ENCODE peak calls at places on chromosomes 16 and 17, in eight cellular contexts. B, W, H, K, I, C, S and L are unnamed samples.

GRCh38 chr16:65770752-65771151 is 595.7 kb upstream of the CDH5 start:
- DNase-seq in B (no peak), W (no peak), H (no peak), K (no peak), I (no peak), C (no peak), S (no peak), L (no peak)

GRCh38 chr17:63855185-63855584 is 12.7 kb upstream of the SMARCD2 start:
- DNase-seq in B (no peak), W (no peak), H (no peak), K (no peak), I (no peak), C (no peak), S (no peak), L (no peak)

GRCh38 chr17:15490634-15491261 is 23.3 kb upstream of the CDRT4 start:
- DNase-seq in B (peak), W (no peak), H (peak), K (peak), I (no peak), C (no peak), S (peak), L (peak)

GRCh38 chr17:18141210-18141803 is 32.8 kb downstream of the MYO15A start:
- DNase-seq in B (no peak), W (peak), H (peak), K (peak), I (no peak), C (no peak), S (peak), L (no peak)

GRCh38 chr16:4626396-4626795 is 1.8 kb downstream of the MGRN1 start:
- DNase-seq in B (no peak), W (no peak), H (no peak), K (no peak), I (no peak), C (no peak), S (no peak), L (no peak)

GRCh38 chr17:75194879-75195278 is 10.6 kb upstream of the NUP85 start:
- DNase-seq in B (no peak), W (no peak), H (no peak), K (no peak), I (no peak), C (no peak), S (no peak), L (no peak)

GRCh38 chr16:29737713-29738112 is 8.1 kb downstream of the C16orf54 start:
- DNase-seq in B (no peak), W (no peak), H (no peak), K (no peak), I (no peak), C (no peak), S (no peak), L (no peak)

GRCh38 chr16:74936902-74937560 is 47.9 kb downstream of the WDR59 start:
- DNase-seq in B (peak), W (no peak), H (peak), K (no peak), I (no peak), C (peak), S (peak), L (no peak)

GRCh38 chr16:65319621-65320231 is 197.9 kb upstream of the CDH11 start:
- DNase-seq in B (no peak), W (no peak), H (no peak), K (no peak), I (no peak), C (no peak), S (no peak), L (no peak)

GRCh38 chr17:82201498-82201910 is 11.1 kb downstream of the CCDC57 start:
- DNase-seq in B (no peak), W (no peak), H (no peak), K (no peak), I (peak), C (no peak), S (no peak), L (no peak)

GRCh38 chr17:78172284-78173024 is 4.1 kb downstream of the SYNGR2 start:
- DNase-seq in B (peak), W (no peak), H (no peak), K (no peak), I (peak), C (no peak), S (peak), L (no peak)
- H3K4me3 ChIP-seq in B (no peak), W (no peak), H (no peak), K (no peak), I (peak), C (no peak), S (no peak), L (no peak)

DNA sequence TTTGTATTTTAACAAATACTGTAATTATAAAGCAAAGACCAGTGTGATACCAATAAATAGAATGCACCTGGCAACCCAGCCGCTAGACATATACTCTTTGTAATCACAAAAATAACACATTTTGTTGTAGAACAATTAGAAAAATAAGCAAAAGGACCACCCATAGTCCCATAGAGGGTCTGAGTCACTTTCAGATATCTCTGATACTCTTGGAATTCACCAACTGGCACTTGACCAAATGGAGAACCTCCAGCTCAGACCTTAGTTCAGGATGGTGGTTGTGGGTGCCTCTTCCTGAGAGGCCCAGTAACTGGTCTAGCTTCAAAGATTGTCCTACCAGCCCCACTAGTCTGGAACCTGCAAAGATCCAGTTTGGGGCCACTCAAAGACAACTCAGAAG is 789 bp upstream of the TERF2 start:
- DNase-seq in B (no peak), W (no peak), H (peak), K (no peak), I (no peak), C (no peak), S (no peak), L (no peak)
- H3K4me3 ChIP-seq in B (no peak), W (no peak), H (no peak), K (peak), I (peak), C (no peak), S (no peak), L (no peak)

DNA sequence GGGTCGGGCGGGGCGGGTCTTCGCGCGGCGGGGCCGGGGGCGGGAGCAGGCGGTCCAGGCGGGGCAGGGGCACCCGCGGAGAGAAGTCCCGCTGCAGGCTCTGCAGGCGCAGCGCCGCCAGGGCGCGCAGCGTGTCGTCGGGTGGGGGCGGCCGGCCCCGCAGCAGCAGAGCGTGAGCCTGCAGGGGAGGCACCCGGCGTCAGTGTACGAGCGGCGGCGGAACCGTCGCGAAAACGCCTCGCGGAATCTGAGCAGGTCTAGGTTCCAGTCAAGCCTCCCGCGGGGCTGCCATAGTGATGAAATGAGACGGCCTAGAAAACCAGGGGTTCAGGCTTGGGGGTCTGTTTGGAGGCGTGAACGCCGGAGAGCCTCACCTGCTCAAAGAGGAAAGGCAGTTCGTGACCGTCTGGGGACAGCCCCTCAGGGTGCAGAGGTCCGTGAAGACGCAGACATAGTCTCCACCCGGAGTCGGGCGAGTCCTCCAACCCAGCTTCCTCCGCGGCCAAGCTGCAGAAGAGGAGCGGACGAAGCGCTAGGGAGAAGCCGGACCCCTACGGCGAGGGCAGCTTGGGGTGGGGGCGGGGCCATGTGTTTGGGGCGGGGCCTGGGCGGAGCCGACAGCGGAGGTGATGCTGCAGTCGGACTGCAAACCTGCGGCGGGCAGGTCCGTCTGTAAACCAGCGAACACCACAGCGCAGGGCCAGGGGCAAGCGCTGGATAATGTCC is 6.4 kb downstream of the PLEKHH3 start:
- DNase-seq in B (no peak), W (peak), H (no peak), K (no peak), I (no peak), C (no peak), S (no peak), L (no peak)
- H3K4me3 ChIP-seq in B (no peak), W (peak), H (peak), K (no peak), I (peak), C (no peak), S (no peak), L (peak)

GRCh38 chr17:72971513-72971880 is 121.0 kb downstream of the SLC39A11 start:
- DNase-seq in B (no peak), W (no peak), H (no peak), K (no peak), I (no peak), C (no peak), S (no peak), L (no peak)
- H3K4me3 ChIP-seq in B (no peak), W (no peak), H (no peak), K (no peak), I (no peak), C (no peak), S (no peak), L (no peak)

DNA sequence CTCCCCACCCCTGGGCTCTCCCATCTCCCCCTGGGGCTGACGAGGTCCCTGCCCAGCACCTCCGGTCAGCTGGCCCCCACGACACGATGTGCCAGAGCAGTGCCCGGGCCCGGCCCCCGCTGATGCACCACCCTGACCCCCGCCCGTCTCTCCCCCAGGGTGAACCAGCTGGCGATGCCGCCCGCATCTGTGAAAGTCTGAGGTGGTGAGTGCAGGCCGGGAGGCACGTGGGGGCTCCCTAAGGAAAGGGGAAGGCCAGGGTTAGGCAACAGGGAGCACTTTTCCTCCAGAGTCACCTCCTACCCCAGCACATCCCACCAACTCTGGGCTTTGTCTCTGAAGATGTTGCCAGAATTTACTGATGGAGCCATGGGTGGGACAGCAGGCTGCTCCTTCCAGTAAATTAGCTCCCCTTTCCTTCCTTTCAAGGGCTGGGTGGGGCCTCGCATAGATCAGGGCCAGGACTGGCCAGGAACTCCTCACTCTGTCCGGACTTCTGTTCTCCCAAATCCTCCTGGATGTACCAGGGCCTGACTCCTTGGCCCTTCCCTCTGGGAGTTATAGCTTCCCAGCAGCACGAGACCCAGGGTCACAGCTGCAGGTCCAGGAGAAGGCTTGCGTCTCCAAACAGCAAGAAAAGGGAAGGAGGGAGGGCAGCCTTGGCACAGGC is 18.3 kb downstream of the MYBBP1A start:
- DNase-seq in B (no peak), W (no peak), H (no peak), K (no peak), I (no peak), C (no peak), S (no peak), L (no peak)
- H3K4me3 ChIP-seq in B (no peak), W (no peak), H (no peak), K (no peak), I (no peak), C (no peak), S (no peak), L (no peak)

GRCh38 chr16:12358898-12359297 is 382.4 kb downstream of the SNX29 start:
- DNase-seq in B (no peak), W (no peak), H (no peak), K (no peak), I (no peak), C (no peak), S (no peak), L (no peak)
- H3K4me3 ChIP-seq in B (no peak), W (no peak), H (no peak), K (no peak), I (no peak), C (no peak), S (no peak), L (no peak)